ENCODE peak calls at places on chromosomes 6 and 20, in seven cellular contexts. One of them, this sample, is unnamed.

GRCh38 chr6:13902922-13903321 is 21.8 kb upstream of the RNF182 start:
- DNase-seq in anterior cingulate cortex: no peak
- DNase-seq in amniotic epithelial cell: no peak
- DNase-seq in T-helper 1 cell: no peak
- DNase-seq in cardiac muscle cell: no peak
- DNase-seq in activated T-helper 2 cell treated with anti-CD3 and anti-CD28 coated beads, Interferon-gamma antibody, Interleukin-2, Interleukin-4, amounts not matched to agents 10 μg/mL and 5 μg/mL and 100 μg/mL, durations not matched to agents 14 hours and 24 hours and 36 hours: no peak
- DNase-seq in left lung: no peak
- DNase-seq in this sample: no peak

GRCh38 chr20:21534453-21534852 is 20.6 kb upstream of the NKX2-2 start:
- DNase-seq in left lung: peak
- DNase-seq in cardiac muscle cell: no peak
- DNase-seq in amniotic epithelial cell: no peak
- DNase-seq in T-helper 1 cell: no peak
- DNase-seq in activated T-helper 2 cell treated with anti-CD3 and anti-CD28 coated beads, Interferon-gamma antibody, Interleukin-2, Interleukin-4, amounts not matched to agents 10 μg/mL and 5 μg/mL and 100 μg/mL, durations not matched to agents 14 hours and 24 hours and 36 hours: no peak
- DNase-seq in anterior cingulate cortex: no peak
- DNase-seq in this sample: no peak

GRCh38 chr20:61895686-61896057 is 170.0 kb downstream of the TAF4 start:
- DNase-seq in anterior cingulate cortex: no peak
- DNase-seq in activated T-helper 2 cell treated with anti-CD3 and anti-CD28 coated beads, Interferon-gamma antibody, Interleukin-2, Interleukin-4, amounts not matched to agents 10 μg/mL and 5 μg/mL and 100 μg/mL, durations not matched to agents 14 hours and 24 hours and 36 hours: no peak
- DNase-seq in T-helper 1 cell: no peak
- DNase-seq in amniotic epithelial cell: no peak
- DNase-seq in left lung: no peak
- DNase-seq in cardiac muscle cell: no peak
- DNase-seq in this sample: no peak

GRCh38 chr20:1336699-1337387 is 7.9 kb upstream of the SDCBP2 start:
- DNase-seq in anterior cingulate cortex: no peak
- DNase-seq in T-helper 1 cell: no peak
- DNase-seq in left lung: peak
- DNase-seq in amniotic epithelial cell: peak
- DNase-seq in cardiac muscle cell: no peak
- DNase-seq in activated T-helper 2 cell treated with anti-CD3 and anti-CD28 coated beads, Interferon-gamma antibody, Interleukin-2, Interleukin-4, amounts not matched to agents 10 μg/mL and 5 μg/mL and 100 μg/mL, durations not matched to agents 14 hours and 24 hours and 36 hours: peak
- DNase-seq in this sample: peak

GRCh38 chr6:20839624-20840023 is 305.4 kb downstream of the CDKAL1 start:
- DNase-seq in T-helper 1 cell: no peak
- DNase-seq in anterior cingulate cortex: no peak
- DNase-seq in left lung: no peak
- DNase-seq in cardiac muscle cell: no peak
- DNase-seq in amniotic epithelial cell: no peak
- DNase-seq in activated T-helper 2 cell treated with anti-CD3 and anti-CD28 coated beads, Interferon-gamma antibody, Interleukin-2, Interleukin-4, amounts not matched to agents 10 μg/mL and 5 μg/mL and 100 μg/mL, durations not matched to agents 14 hours and 24 hours and 36 hours: no peak
- DNase-seq in this sample: no peak

GRCh38 chr6:15623282-15624116 is 39.3 kb downstream of the DTNBP1 start:
- DNase-seq in T-helper 1 cell: no peak
- DNase-seq in amniotic epithelial cell: peak
- DNase-seq in activated T-helper 2 cell treated with anti-CD3 and anti-CD28 coated beads, Interferon-gamma antibody, Interleukin-2, Interleukin-4, amounts not matched to agents 10 μg/mL and 5 μg/mL and 100 μg/mL, durations not matched to agents 14 hours and 24 hours and 36 hours: no peak
- DNase-seq in cardiac muscle cell: peak
- DNase-seq in anterior cingulate cortex: no peak
- DNase-seq in left lung: no peak
- DNase-seq in this sample: peak

GRCh38 chr20:1509237-1509636 is 18.0 kb upstream of the SIRPB2 start:
- DNase-seq in amniotic epithelial cell: no peak
- DNase-seq in cardiac muscle cell: peak
- DNase-seq in activated T-helper 2 cell treated with anti-CD3 and anti-CD28 coated beads, Interferon-gamma antibody, Interleukin-2, Interleukin-4, amounts not matched to agents 10 μg/mL and 5 μg/mL and 100 μg/mL, durations not matched to agents 14 hours and 24 hours and 36 hours: no peak
- DNase-seq in anterior cingulate cortex: no peak
- DNase-seq in left lung: no peak
- DNase-seq in T-helper 1 cell: no peak
- DNase-seq in this sample: peak

GRCh38 chr6:137715589-137716045 is 151.4 kb upstream of the TNFAIP3 start:
- DNase-seq in amniotic epithelial cell: peak
- DNase-seq in anterior cingulate cortex: no peak
- DNase-seq in left lung: no peak
- DNase-seq in activated T-helper 2 cell treated with anti-CD3 and anti-CD28 coated beads, Interferon-gamma antibody, Interleukin-2, Interleukin-4, amounts not matched to agents 10 μg/mL and 5 μg/mL and 100 μg/mL, durations not matched to agents 14 hours and 24 hours and 36 hours: peak
- DNase-seq in T-helper 1 cell: no peak
- DNase-seq in cardiac muscle cell: no peak
- DNase-seq in this sample: no peak

GRCh38 chr20:59839372-59839771 is 94.1 kb downstream of the SYCP2 start:
- DNase-seq in T-helper 1 cell: no peak
- DNase-seq in anterior cingulate cortex: no peak
- DNase-seq in cardiac muscle cell: peak
- DNase-seq in activated T-helper 2 cell treated with anti-CD3 and anti-CD28 coated beads, Interferon-gamma antibody, Interleukin-2, Interleukin-4, amounts not matched to agents 10 μg/mL and 5 μg/mL and 100 μg/mL, durations not matched to agents 14 hours and 24 hours and 36 hours: no peak
- DNase-seq in amniotic epithelial cell: no peak
- DNase-seq in left lung: no peak
- DNase-seq in this sample: no peak

GRCh38 chr6:148837941-148838340 is 91.1 kb downstream of the UST start:
- DNase-seq in amniotic epithelial cell: no peak
- DNase-seq in left lung: no peak
- DNase-seq in anterior cingulate cortex: no peak
- DNase-seq in activated T-helper 2 cell treated with anti-CD3 and anti-CD28 coated beads, Interferon-gamma antibody, Interleukin-2, Interleukin-4, amounts not matched to agents 10 μg/mL and 5 μg/mL and 100 μg/mL, durations not matched to agents 14 hours and 24 hours and 36 hours: no peak
- DNase-seq in cardiac muscle cell: no peak
- DNase-seq in T-helper 1 cell: no peak
- DNase-seq in this sample: no peak

GRCh38 chr6:170297577-170298330 is 6.9 kb upstream of the DLL1 start:
- DNase-seq in amniotic epithelial cell: no peak
- DNase-seq in anterior cingulate cortex: no peak
- DNase-seq in activated T-helper 2 cell treated with anti-CD3 and anti-CD28 coated beads, Interferon-gamma antibody, Interleukin-2, Interleukin-4, amounts not matched to agents 10 μg/mL and 5 μg/mL and 100 μg/mL, durations not matched to agents 14 hours and 24 hours and 36 hours: no peak
- DNase-seq in cardiac muscle cell: no peak
- DNase-seq in left lung: no peak
- DNase-seq in T-helper 1 cell: no peak
- DNase-seq in this sample: peak

GRCh38 chr6:73565767-73566485 is 45.1 kb upstream of the EEF1A1 start:
- DNase-seq in amniotic epithelial cell: no peak
- DNase-seq in anterior cingulate cortex: no peak
- DNase-seq in cardiac muscle cell: peak
- DNase-seq in activated T-helper 2 cell treated with anti-CD3 and anti-CD28 coated beads, Interferon-gamma antibody, Interleukin-2, Interleukin-4, amounts not matched to agents 10 μg/mL and 5 μg/mL and 100 μg/mL, durations not matched to agents 14 hours and 24 hours and 36 hours: no peak
- DNase-seq in left lung: no peak
- DNase-seq in T-helper 1 cell: no peak
- DNase-seq in this sample: no peak

GRCh38 chr6:29647927-29648642 is 8.8 kb upstream of the MOG start:
- DNase-seq in cardiac muscle cell: peak
- DNase-seq in anterior cingulate cortex: no peak
- DNase-seq in activated T-helper 2 cell treated with anti-CD3 and anti-CD28 coated beads, Interferon-gamma antibody, Interleukin-2, Interleukin-4, amounts not matched to agents 10 μg/mL and 5 μg/mL and 100 μg/mL, durations not matched to agents 14 hours and 24 hours and 36 hours: no peak
- DNase-seq in T-helper 1 cell: no peak
- DNase-seq in left lung: no peak
- DNase-seq in amniotic epithelial cell: peak
- DNase-seq in this sample: peak

GRCh38 chr6:132333639-132334516 is 67.4 kb downstream of the MOXD1 start:
- DNase-seq in activated T-helper 2 cell treated with anti-CD3 and anti-CD28 coated beads, Interferon-gamma antibody, Interleukin-2, Interleukin-4, amounts not matched to agents 10 μg/mL and 5 μg/mL and 100 μg/mL, durations not matched to agents 14 hours and 24 hours and 36 hours: no peak
- DNase-seq in left lung: no peak
- DNase-seq in T-helper 1 cell: no peak
- DNase-seq in amniotic epithelial cell: peak
- DNase-seq in anterior cingulate cortex: no peak
- DNase-seq in cardiac muscle cell: peak
- DNase-seq in this sample: no peak

GRCh38 chr6:88492241-88492640 is 326.1 kb upstream of the CNR1 start:
- DNase-seq in left lung: no peak
- DNase-seq in cardiac muscle cell: no peak
- DNase-seq in amniotic epithelial cell: peak
- DNase-seq in activated T-helper 2 cell treated with anti-CD3 and anti-CD28 coated beads, Interferon-gamma antibody, Interleukin-2, Interleukin-4, amounts not matched to agents 10 μg/mL and 5 μg/mL and 100 μg/mL, durations not matched to agents 14 hours and 24 hours and 36 hours: no peak
- DNase-seq in T-helper 1 cell: no peak
- DNase-seq in anterior cingulate cortex: no peak
- DNase-seq in this sample: no peak

GRCh38 chr6:2921520-2922115 is 18.5 kb upstream of the SERPINB9 start:
- DNase-seq in T-helper 1 cell: no peak
- DNase-seq in left lung: no peak
- DNase-seq in cardiac muscle cell: no peak
- DNase-seq in anterior cingulate cortex: no peak
- DNase-seq in amniotic epithelial cell: no peak
- DNase-seq in activated T-helper 2 cell treated with anti-CD3 and anti-CD28 coated beads, Interferon-gamma antibody, Interleukin-2, Interleukin-4, amounts not matched to agents 10 μg/mL and 5 μg/mL and 100 μg/mL, durations not matched to agents 14 hours and 24 hours and 36 hours: no peak
- DNase-seq in this sample: peak

GRCh38 chr6:15941168-15941567 is 187.7 kb upstream of the MYLIP start:
- DNase-seq in T-helper 1 cell: no peak
- DNase-seq in activated T-helper 2 cell treated with anti-CD3 and anti-CD28 coated beads, Interferon-gamma antibody, Interleukin-2, Interleukin-4, amounts not matched to agents 10 μg/mL and 5 μg/mL and 100 μg/mL, durations not matched to agents 14 hours and 24 hours and 36 hours: no peak
- DNase-seq in left lung: no peak
- DNase-seq in cardiac muscle cell: no peak
- DNase-seq in anterior cingulate cortex: no peak
- DNase-seq in amniotic epithelial cell: no peak
- DNase-seq in this sample: no peak

GRCh38 chr6:168865-169455 is 123.3 kb upstream of the DUSP22 start:
- DNase-seq in cardiac muscle cell: peak
- DNase-seq in activated T-helper 2 cell treated with anti-CD3 and anti-CD28 coated beads, Interferon-gamma antibody, Interleukin-2, Interleukin-4, amounts not matched to agents 10 μg/mL and 5 μg/mL and 100 μg/mL, durations not matched to agents 14 hours and 24 hours and 36 hours: no peak
- DNase-seq in amniotic epithelial cell: peak
- DNase-seq in left lung: no peak
- DNase-seq in T-helper 1 cell: no peak
- DNase-seq in anterior cingulate cortex: no peak
- DNase-seq in this sample: peak

GRCh38 chr6:70686548-70687133 is 19.0 kb downstream of the SMAP1 start:
- DNase-seq in cardiac muscle cell: peak
- DNase-seq in anterior cingulate cortex: no peak
- DNase-seq in left lung: no peak
- DNase-seq in T-helper 1 cell: no peak
- DNase-seq in amniotic epithelial cell: peak
- DNase-seq in activated T-helper 2 cell treated with anti-CD3 and anti-CD28 coated beads, Interferon-gamma antibody, Interleukin-2, Interleukin-4, amounts not matched to agents 10 μg/mL and 5 μg/mL and 100 μg/mL, durations not matched to agents 14 hours and 24 hours and 36 hours: no peak
- DNase-seq in this sample: peak

GRCh38 chr6:126876446-126876845 is 242.0 kb upstream of the RSPO3 start:
- DNase-seq in T-helper 1 cell: no peak
- DNase-seq in left lung: no peak
- DNase-seq in activated T-helper 2 cell treated with anti-CD3 and anti-CD28 coated beads, Interferon-gamma antibody, Interleukin-2, Interleukin-4, amounts not matched to agents 10 μg/mL and 5 μg/mL and 100 μg/mL, durations not matched to agents 14 hours and 24 hours and 36 hours: no peak
- DNase-seq in anterior cingulate cortex: no peak
- DNase-seq in cardiac muscle cell: no peak
- DNase-seq in amniotic epithelial cell: no peak
- DNase-seq in this sample: no peak

GRCh38 chr20:17885544-17885943 is 83.0 kb downstream of the SNX5 start:
- DNase-seq in T-helper 1 cell: no peak
- DNase-seq in activated T-helper 2 cell treated with anti-CD3 and anti-CD28 coated beads, Interferon-gamma antibody, Interleukin-2, Interleukin-4, amounts not matched to agents 10 μg/mL and 5 μg/mL and 100 μg/mL, durations not matched to agents 14 hours and 24 hours and 36 hours: no peak
- DNase-seq in amniotic epithelial cell: no peak
- DNase-seq in left lung: no peak
- DNase-seq in anterior cingulate cortex: no peak
- DNase-seq in cardiac muscle cell: no peak
- DNase-seq in this sample: no peak

GRCh38 chr6:119533603-119534279 is 184.2 kb upstream of the MAN1A1 start:
- DNase-seq in activated T-helper 2 cell treated with anti-CD3 and anti-CD28 coated beads, Interferon-gamma antibody, Interleukin-2, Interleukin-4, amounts not matched to agents 10 μg/mL and 5 μg/mL and 100 μg/mL, durations not matched to agents 14 hours and 24 hours and 36 hours: no peak
- DNase-seq in anterior cingulate cortex: no peak
- DNase-seq in cardiac muscle cell: no peak
- DNase-seq in left lung: no peak
- DNase-seq in amniotic epithelial cell: peak
- DNase-seq in T-helper 1 cell: no peak
- DNase-seq in this sample: no peak

GRCh38 chr6:143174951-143175350 is 114.3 kb downstream of the AIG1 start:
- DNase-seq in amniotic epithelial cell: no peak
- DNase-seq in activated T-helper 2 cell treated with anti-CD3 and anti-CD28 coated beads, Interferon-gamma antibody, Interleukin-2, Interleukin-4, amounts not matched to agents 10 μg/mL and 5 μg/mL and 100 μg/mL, durations not matched to agents 14 hours and 24 hours and 36 hours: no peak
- DNase-seq in anterior cingulate cortex: no peak
- DNase-seq in T-helper 1 cell: no peak
- DNase-seq in left lung: no peak
- DNase-seq in cardiac muscle cell: no peak
- DNase-seq in this sample: no peak

GRCh38 chr6:84870693-84871092 is 106.3 kb upstream of the TBX18 start:
- DNase-seq in left lung: no peak
- DNase-seq in cardiac muscle cell: no peak
- DNase-seq in anterior cingulate cortex: no peak
- DNase-seq in activated T-helper 2 cell treated with anti-CD3 and anti-CD28 coated beads, Interferon-gamma antibody, Interleukin-2, Interleukin-4, amounts not matched to agents 10 μg/mL and 5 μg/mL and 100 μg/mL, durations not matched to agents 14 hours and 24 hours and 36 hours: no peak
- DNase-seq in T-helper 1 cell: no peak
- DNase-seq in amniotic epithelial cell: no peak
- DNase-seq in this sample: no peak

GRCh38 chr6:36197739-36198221 is 1.2 kb downstream of the BRPF3 start:
- DNase-seq in amniotic epithelial cell: no peak
- DNase-seq in cardiac muscle cell: no peak
- DNase-seq in left lung: no peak
- DNase-seq in T-helper 1 cell: no peak
- DNase-seq in anterior cingulate cortex: no peak
- DNase-seq in activated T-helper 2 cell treated with anti-CD3 and anti-CD28 coated beads, Interferon-gamma antibody, Interleukin-2, Interleukin-4, amounts not matched to agents 10 μg/mL and 5 μg/mL and 100 μg/mL, durations not matched to agents 14 hours and 24 hours and 36 hours: no peak
- DNase-seq in this sample: no peak

GRCh38 chr6:7896465-7896987 is 14.1 kb downstream of the TXNDC5 start:
- DNase-seq in cardiac muscle cell: no peak
- DNase-seq in left lung: no peak
- DNase-seq in T-helper 1 cell: no peak
- DNase-seq in anterior cingulate cortex: no peak
- DNase-seq in amniotic epithelial cell: no peak
- DNase-seq in activated T-helper 2 cell treated with anti-CD3 and anti-CD28 coated beads, Interferon-gamma antibody, Interleukin-2, Interleukin-4, amounts not matched to agents 10 μg/mL and 5 μg/mL and 100 μg/mL, durations not matched to agents 14 hours and 24 hours and 36 hours: no peak
- DNase-seq in this sample: no peak

GRCh38 chr6:161482517-161482903 is 208.6 kb upstream of the AGPAT4 start:
- DNase-seq in amniotic epithelial cell: no peak
- DNase-seq in anterior cingulate cortex: no peak
- DNase-seq in activated T-helper 2 cell treated with anti-CD3 and anti-CD28 coated beads, Interferon-gamma antibody, Interleukin-2, Interleukin-4, amounts not matched to agents 10 μg/mL and 5 μg/mL and 100 μg/mL, durations not matched to agents 14 hours and 24 hours and 36 hours: no peak
- DNase-seq in cardiac muscle cell: no peak
- DNase-seq in left lung: no peak
- DNase-seq in T-helper 1 cell: no peak
- DNase-seq in this sample: no peak